ENCODE peak calls at places on chromosomes 11 and 22, in eight cellular contexts. T, Y, M, D, J, P, K and N are unnamed samples.
A peak's percentile ranks its signal among the peaks of the same experiment; 100 is the strongest.

GRCh38 chr22:17823964-17824363 is 49.7 kb upstream of the BID start:
- ATAC-seq in J (no peak), P (no peak), T (no peak), D (no peak), M (no peak), K (no peak), Y (no peak), N (no peak)

GRCh38 chr22:24104307-24105017 is 76.8 kb upstream of the SUSD2 start:
- ATAC-seq in D (no peak), J (no peak), P (no peak), Y (no peak), T (no peak), M (no peak), K (no peak), N (no peak)

GRCh38 chr22:40553014-40553579 is 83.4 kb downstream of the MRTFA start:
- ATAC-seq in J (no peak), T (no peak), D (no peak), K (no peak), M (no peak), P (no peak), Y (no peak), N (no peak)

GRCh38 chr11:126585388-126586302 is 230.2 kb downstream of the ST3GAL4 start:
- ATAC-seq in Y (no peak), P (peak; percentile 96), M (no peak), T (peak; percentile 95), D (no peak), J (no peak), K (peak; percentile 93), N (peak; percentile 87)

GRCh38 chr11:63998558-63999348 is 12.5 kb downstream of the OTUB1 start:
- ATAC-seq in M (no peak), K (peak; percentile 40), D (no peak), T (peak; percentile 3), J (peak; percentile 25), P (no peak), Y (no peak), N (peak; percentile 70)

GRCh38 chr11:94303884-94304459 is 408 bp upstream of the IZUMO1R start:
- ATAC-seq in J (no peak), D (no peak), P (peak; percentile 83), T (no peak), M (no peak), K (peak; percentile 43), Y (no peak), N (no peak)

GRCh38 chr11:69965821-69966582 is 112.1 kb upstream of the ANO1 start:
- ATAC-seq in Y (no peak), T (no peak), D (no peak), P (no peak), J (no peak), M (no peak), K (no peak), N (no peak)

GRCh38 chr11:35231074-35231473 is 92.1 kb downstream of the CD44 start:
- ATAC-seq in Y (no peak), J (no peak), P (no peak), T (no peak), D (no peak), K (no peak), M (no peak), N (no peak)

GRCh38 chr22:36900225-36900624 is 13.2 kb upstream of the CSF2RB start:
- ATAC-seq in J (no peak), P (no peak), Y (no peak), T (no peak), D (no peak), K (no peak), M (no peak), N (no peak)

GRCh38 chr11:78801161-78801884 is 226.7 kb upstream of the NARS2 start:
- ATAC-seq in J (no peak), P (peak; percentile 53), T (peak; percentile 86), D (no peak), K (peak; percentile 69), Y (no peak), M (no peak), N (peak; percentile 57)

GRCh38 chr11:67483901-67484665 is 1.3 kb downstream of the AIP start:
- ATAC-seq in K (no peak), Y (peak; percentile 14), J (peak; percentile 17), D (peak; percentile 63), T (no peak), P (no peak), M (peak; percentile 28), N (no peak)

GRCh38 chr11:17413414-17414316 is 25.2 kb upstream of the KCNJ11 start:
- ATAC-seq in M (no peak), Y (no peak), P (no peak), K (no peak), D (no peak), J (no peak), T (no peak), N (no peak)

GRCh38 chr22:35637943-35638342 is 10.3 kb upstream of the APOL6 start:
- ATAC-seq in P (peak; percentile 44), J (no peak), M (no peak), Y (no peak), K (no peak), D (no peak), T (no peak), N (no peak)

GRCh38 chr22:37162221-37163095 is 12.7 kb upstream of the IL2RB start:
- ATAC-seq in K (no peak), P (no peak), Y (peak; percentile 72), M (peak; percentile 80), T (no peak), J (peak; percentile 68), D (peak; percentile 76), N (peak; percentile 9)

GRCh38 chr22:22855617-22856308 is 31.9 kb upstream of the IGLL5 start:
- ATAC-seq in M (peak; percentile 83), P (no peak), K (peak; percentile 59), T (peak; percentile 86), Y (peak; percentile 60), D (peak; percentile 64), J (peak; percentile 53), N (peak; percentile 24)

GRCh38 chr22:45009881-45010531 is at the start of gene PHF21B:
- ATAC-seq in T (peak; percentile 32), D (no peak), J (peak; percentile 45), Y (peak; percentile 17), M (peak; percentile 61), P (peak; percentile 74), K (no peak), N (no peak)

GRCh38 chr11:32108576-32108975 is 17.7 kb downstream of the RCN1 start:
- ATAC-seq in Y (no peak), M (no peak), T (no peak), P (no peak), D (no peak), J (no peak), K (peak; percentile 18), N (no peak)

GRCh38 chr11:23013509-23013908 is 153.2 kb upstream of the CCDC179 start:
- ATAC-seq in M (no peak), Y (no peak), K (peak; percentile 83), D (no peak), P (no peak), T (no peak), J (no peak), N (no peak)

GRCh38 chr11:133913761-133914160 is 43.0 kb downstream of the IGSF9B start:
- ATAC-seq in Y (no peak), M (no peak), J (no peak), P (no peak), D (no peak), K (no peak), T (no peak), N (no peak)

GRCh38 chr22:31604137-31604705 is 57.8 kb downstream of the PISD start:
- ATAC-seq in J (no peak), D (no peak), Y (no peak), K (no peak), M (no peak), T (no peak), P (no peak), N (no peak)

GRCh38 chr11:134041349-134041748 is 27.5 kb upstream of the JAM3 start:
- ATAC-seq in Y (no peak), P (no peak), T (no peak), J (no peak), K (no peak), D (no peak), M (no peak), N (no peak)

GRCh38 chr11:131449391-131450019 is 79.1 kb downstream of the NTM start:
- ATAC-seq in P (no peak), J (no peak), D (no peak), K (no peak), M (no peak), T (no peak), Y (no peak), N (no peak)

GRCh38 chr11:107720305-107720775 is 8.5 kb upstream of the SLN start:
- ATAC-seq in K (peak; percentile 18), T (peak; percentile 27), P (no peak), J (no peak), M (no peak), D (no peak), Y (no peak), N (no peak)

GRCh38 chr11:76190376-76190775 is 15.9 kb downstream of the WNT11 start:
- ATAC-seq in J (no peak), P (no peak), T (no peak), D (no peak), K (no peak), Y (no peak), M (no peak), N (no peak)

GRCh38 chr11:121564948-121565684 is 112.3 kb upstream of the SORL1-AS1 start:
- ATAC-seq in T (no peak), Y (no peak), K (no peak), D (no peak), M (no peak), P (no peak), J (no peak), N (no peak)